ENCODE peak calls at places on chromosome 5, in nine cellular contexts. D is IMR-90, U is sigmoid colon, Z is coronary artery, H is left ventricle myocardium inferior, T is brain microvascular endothelial cell, Y is PC-3, E is stomach, B is H9. L is an unnamed sample.

GRCh38 chr5:3179220-3179619 is 416.4 kb upstream of the IRX1 start:
- DNase-seq in T (no peak), Z (no peak), B (peak; percentile 68), U (no peak), D (no peak), H (no peak), E (no peak), Y (no peak), L (no peak)

GRCh38 chr5:107340631-107341030 is 330.1 kb downstream of the EFNA5 start:
- DNase-seq in Z (no peak), Y (no peak), T (no peak), E (no peak), D (no peak), B (no peak), H (no peak), U (no peak), L (peak; percentile 34)

GRCh38 chr5:118006229-118006628 is 982.1 kb downstream of the DTWD2 start:
- DNase-seq in H (no peak), Z (no peak), U (no peak), D (no peak), T (no peak), Y (no peak), E (no peak), B (no peak), L (no peak)

GRCh38 chr5:126339215-126339805 is 83.9 kb upstream of the GRAMD2B start:
- DNase-seq in D (peak; percentile 75), U (no peak), T (peak; percentile 60), E (no peak), H (no peak), Z (no peak), Y (peak; percentile 82), B (no peak), L (peak; percentile 63)

GRCh38 chr5:10304932-10305331 is 2.8 kb downstream of the CMBL start:
- DNase-seq in B (no peak), U (no peak), H (no peak), Z (no peak), D (no peak), E (no peak), T (no peak), Y (no peak), L (no peak)

GRCh38 chr5:147961208-147961749 is 54.9 kb upstream of the C5orf46 start:
- DNase-seq in D (no peak), U (no peak), E (no peak), Y (no peak), H (no peak), T (no peak), B (no peak), Z (no peak), L (no peak)

GRCh38 chr5:73218552-73219171 is 45.7 kb downstream of the TMEM174 start:
- DNase-seq in Z (no peak), E (no peak), H (no peak), T (peak; percentile 48), Y (peak; percentile 58), B (no peak), U (no peak), D (peak; percentile 72), L (peak; percentile 60)

GRCh38 chr5:171750316-171750788 is 35.3 kb upstream of the SMIM23 start:
- DNase-seq in Y (peak; percentile 42), T (peak; percentile 11), D (peak; percentile 7), H (peak; percentile 49), B (peak; percentile 74), Z (no peak), E (no peak), U (no peak), L (no peak)

GRCh38 chr5:130316971-130317421 is 412.7 kb downstream of the CHSY3 start:
- DNase-seq in T (no peak), U (no peak), Z (no peak), H (no peak), E (no peak), D (no peak), Y (no peak), B (no peak), L (no peak)

GRCh38 chr5:145244251-145244650 is 590.9 kb downstream of the PRELID2 start:
- DNase-seq in Z (no peak), B (no peak), U (no peak), E (no peak), T (no peak), D (no peak), Y (no peak), H (no peak), L (no peak)

GRCh38 chr5:123814796-123815479 is 303.0 kb downstream of the CSNK1G3 start:
- DNase-seq in Z (no peak), T (no peak), U (no peak), D (peak; percentile 18), Y (no peak), B (no peak), H (no peak), E (no peak), L (no peak)

GRCh38 chr5:115962565-115963402 is 509 bp downstream of the LVRN start:
- DNase-seq in U (peak; percentile 65), H (no peak), Y (no peak), T (no peak), E (no peak), B (peak; percentile 55), Z (no peak), D (no peak), L (no peak)

GRCh38 chr5:135488727-135489465 is 36.7 kb upstream of the TIFAB start:
- DNase-seq in T (peak; percentile 62), Z (peak; percentile 72), U (no peak), Y (peak; percentile 76), H (no peak), D (peak; percentile 73), B (peak; percentile 91), E (no peak), L (peak; percentile 81)

GRCh38 chr5:142846402-142846801 is 76.2 kb downstream of the ARHGAP26 start:
- DNase-seq in E (no peak), B (no peak), H (no peak), T (no peak), D (no peak), Z (no peak), Y (no peak), U (no peak), L (no peak)
- TF ChIP-seq CTCF in E (no peak), B (no peak), H (no peak), T (no peak), D (no peak), Z (no peak), Y (no peak), U (no peak), L (no peak)

DNA sequence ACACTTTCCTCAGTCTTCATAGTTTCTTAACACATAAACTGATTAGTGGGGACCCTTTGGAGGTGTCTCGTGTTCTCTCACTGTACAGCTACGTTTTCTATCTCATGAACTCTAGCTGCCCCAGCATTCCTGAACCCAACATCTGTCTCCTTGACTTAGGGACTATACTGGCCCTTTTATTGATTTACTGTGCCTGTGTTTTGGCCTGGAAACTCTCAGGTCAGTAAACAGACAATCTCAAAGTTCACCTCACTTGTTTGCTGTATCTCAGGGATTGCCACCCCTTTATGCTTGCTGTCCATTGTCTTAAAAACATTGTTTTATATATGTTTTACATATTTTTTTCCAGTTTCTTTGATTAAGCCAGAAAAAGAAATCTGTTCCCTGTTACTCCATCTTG is 222.8 kb downstream of the FAM170A start:
- DNase-seq in E (no peak), D (no peak), Z (no peak), U (no peak), T (no peak), B (no peak), H (no peak), Y (no peak), L (no peak)
- H3K27ac ChIP-seq in E (no peak overlapping the region), D (no peak overlapping the region), Z (no peak overlapping the region), U (no peak overlapping the region), T (no peak overlapping the region), B (no peak overlapping the region), H (no peak overlapping the region), Y (no peak overlapping the region), L (no peak overlapping the region)

DNA sequence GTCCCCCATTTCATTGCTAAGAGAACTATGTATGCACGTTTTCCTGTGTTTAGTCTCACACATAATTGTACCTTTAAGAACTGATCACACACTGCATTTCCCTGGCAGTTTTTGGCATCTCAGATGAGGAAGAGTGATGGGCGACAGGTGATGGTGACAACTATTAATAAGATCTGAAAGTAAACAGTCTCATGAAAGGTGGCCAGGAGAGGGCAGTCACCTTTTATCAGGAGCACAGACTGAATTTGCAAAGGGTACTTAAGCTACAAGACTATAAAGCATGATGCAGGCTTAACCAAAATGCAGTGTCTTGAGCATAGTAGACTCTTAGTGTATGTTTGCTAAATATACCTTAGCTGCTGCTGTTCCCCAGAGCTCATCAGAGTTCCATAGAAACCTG is 91.5 kb downstream of the GHR start:
- DNase-seq in B (peak; percentile 31), D (no peak), H (no peak), Y (peak; percentile 37), T (no peak), Z (no peak), U (no peak), E (no peak), L (no peak)
- TF ChIP-seq CTCF in B (peak; percentile 52), D (no peak), H (peak; percentile 35), Y (peak; percentile 61), T (no peak), Z (no peak), U (no peak), E (no peak), L (no peak)

DNA sequence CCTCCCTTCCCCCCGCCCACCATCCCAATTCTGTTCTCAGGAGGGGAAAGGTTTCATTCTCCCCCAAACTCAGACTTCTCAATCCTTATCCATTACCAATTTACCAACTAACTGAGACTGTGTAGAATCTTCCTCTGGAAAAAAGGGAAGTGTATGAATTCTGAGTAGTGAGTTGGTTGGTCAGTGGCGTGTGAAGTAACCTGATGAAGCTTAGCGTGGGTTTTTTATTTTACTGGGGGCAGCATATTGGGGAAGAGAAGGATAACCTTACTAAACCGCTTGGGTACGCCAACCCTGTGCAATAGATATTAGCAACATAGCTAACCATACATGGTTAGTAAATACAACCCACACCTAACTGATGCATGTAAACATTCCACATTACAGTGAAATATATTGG is 1.1 kb upstream of the DNAJC21 start:
- DNase-seq in B (no peak), E (no peak), Y (no peak), T (no peak), D (no peak), H (no peak), Z (no peak), U (no peak), L (no peak)
- H3K27ac ChIP-seq in B (no peak overlapping the region), E (peak overlapping the region; percentile 56), Y (no peak overlapping the region), T (no peak overlapping the region), D (no peak overlapping the region), H (peak overlapping the region; percentile 97), Z (no peak overlapping the region), U (no peak overlapping the region), L (no peak overlapping the region)

L was measured in RWPE1.